ENCODE peak calls at places on chromosomes 4 and X, in five cellular contexts. One of them, this sample, is unnamed.

GRCh38 chr4:73308286-73308685 is 49.7 kb upstream of the ANKRD17 start:
- DNase-seq in tibial artery: no peak
- DNase-seq in body of pancreas: no peak
- DNase-seq in transverse colon: no peak
- DNase-seq in mammary epithelial cell: peak
- DNase-seq in this sample: peak

GRCh38 chr4:11698846-11699590 is 270.3 kb upstream of the HS3ST1 start:
- DNase-seq in tibial artery: no peak
- DNase-seq in body of pancreas: no peak
- DNase-seq in mammary epithelial cell: peak
- DNase-seq in transverse colon: no peak
- DNase-seq in this sample: peak

GRCh38 chr4:128653514-128654420 is 155.7 kb upstream of the JADE1 start:
- DNase-seq in tibial artery: no peak
- DNase-seq in mammary epithelial cell: no peak
- DNase-seq in transverse colon: peak
- DNase-seq in body of pancreas: peak
- DNase-seq in this sample: no peak

GRCh38 chr4:140330311-140330900 is 43.0 kb upstream of the SCOC start:
- DNase-seq in transverse colon: no peak
- DNase-seq in tibial artery: no peak
- DNase-seq in mammary epithelial cell: peak
- DNase-seq in body of pancreas: no peak
- DNase-seq in this sample: peak

GRCh38 chr4:71545168-71545567 is 206.3 kb downstream of the SLC4A4 start:
- DNase-seq in body of pancreas: no peak
- DNase-seq in tibial artery: no peak
- DNase-seq in transverse colon: no peak
- DNase-seq in mammary epithelial cell: no peak
- DNase-seq in this sample: no peak

GRCh38 chrX:80022363-80023031 is 7.9 kb downstream of the TBX22 start:
- DNase-seq in body of pancreas: no peak
- DNase-seq in transverse colon: no peak
- DNase-seq in tibial artery: no peak
- DNase-seq in mammary epithelial cell: no peak
- DNase-seq in this sample: no peak

GRCh38 chr4:185888676-185889075 is 76.7 kb upstream of the SORBS2 start:
- DNase-seq in mammary epithelial cell: no peak
- DNase-seq in transverse colon: no peak
- DNase-seq in tibial artery: no peak
- DNase-seq in body of pancreas: no peak
- DNase-seq in this sample: no peak

GRCh38 chr4:87066403-87067119 is 131.8 kb downstream of the AFF1 start:
- DNase-seq in tibial artery: no peak
- DNase-seq in body of pancreas: no peak
- DNase-seq in mammary epithelial cell: no peak
- DNase-seq in transverse colon: no peak
- DNase-seq in this sample: no peak

GRCh38 chr4:6546681-6547447 is 28.1 kb upstream of the MAN2B2 start:
- DNase-seq in tibial artery: no peak
- DNase-seq in transverse colon: peak
- DNase-seq in mammary epithelial cell: peak
- DNase-seq in body of pancreas: peak
- DNase-seq in this sample: peak

GRCh38 chr4:4668355-4669210 is 126.7 kb upstream of the STX18 start:
- DNase-seq in transverse colon: no peak
- DNase-seq in body of pancreas: no peak
- DNase-seq in mammary epithelial cell: no peak
- DNase-seq in tibial artery: no peak
- DNase-seq in this sample: no peak

GRCh38 chr4:147174561-147174960 is 228.9 kb upstream of the TTC29 start:
- DNase-seq in tibial artery: no peak
- DNase-seq in transverse colon: no peak
- DNase-seq in mammary epithelial cell: no peak
- DNase-seq in body of pancreas: no peak
- DNase-seq in this sample: no peak

GRCh38 chr4:155946486-155946885 is 7.2 kb downstream of the CTSO start:
- DNase-seq in transverse colon: no peak
- DNase-seq in tibial artery: no peak
- DNase-seq in mammary epithelial cell: no peak
- DNase-seq in body of pancreas: no peak
- DNase-seq in this sample: no peak

GRCh38 chr4:142707397-142707796 is 138.7 kb downstream of the INPP4B start:
- DNase-seq in mammary epithelial cell: no peak
- DNase-seq in body of pancreas: no peak
- DNase-seq in tibial artery: no peak
- DNase-seq in transverse colon: no peak
- DNase-seq in this sample: no peak

GRCh38 chr4:182478475-182478874 is 235.3 kb downstream of the TENM3 start:
- DNase-seq in transverse colon: no peak
- DNase-seq in mammary epithelial cell: peak
- DNase-seq in tibial artery: no peak
- DNase-seq in body of pancreas: no peak
- DNase-seq in this sample: peak

GRCh38 chrX:97841544-97842179 is 958.0 kb downstream of the RPA4 start:
- DNase-seq in mammary epithelial cell: no peak
- DNase-seq in tibial artery: no peak
- DNase-seq in body of pancreas: no peak
- DNase-seq in transverse colon: no peak
- DNase-seq in this sample: no peak

GRCh38 chr4:147034372-147034771 is 88.7 kb upstream of the TTC29 start:
- DNase-seq in mammary epithelial cell: no peak
- DNase-seq in transverse colon: no peak
- DNase-seq in body of pancreas: peak
- DNase-seq in tibial artery: no peak
- DNase-seq in this sample: no peak

GRCh38 chr4:114076865-114077264 is 97.4 kb upstream of the ARSJ start:
- DNase-seq in tibial artery: no peak
- DNase-seq in mammary epithelial cell: peak
- DNase-seq in body of pancreas: no peak
- DNase-seq in transverse colon: no peak
- DNase-seq in this sample: peak

GRCh38 chr4:25991296-25991695 is 77.3 kb downstream of the SMIM20 start:
- DNase-seq in body of pancreas: no peak
- DNase-seq in mammary epithelial cell: no peak
- DNase-seq in transverse colon: no peak
- DNase-seq in tibial artery: no peak
- DNase-seq in this sample: no peak

DNA sequence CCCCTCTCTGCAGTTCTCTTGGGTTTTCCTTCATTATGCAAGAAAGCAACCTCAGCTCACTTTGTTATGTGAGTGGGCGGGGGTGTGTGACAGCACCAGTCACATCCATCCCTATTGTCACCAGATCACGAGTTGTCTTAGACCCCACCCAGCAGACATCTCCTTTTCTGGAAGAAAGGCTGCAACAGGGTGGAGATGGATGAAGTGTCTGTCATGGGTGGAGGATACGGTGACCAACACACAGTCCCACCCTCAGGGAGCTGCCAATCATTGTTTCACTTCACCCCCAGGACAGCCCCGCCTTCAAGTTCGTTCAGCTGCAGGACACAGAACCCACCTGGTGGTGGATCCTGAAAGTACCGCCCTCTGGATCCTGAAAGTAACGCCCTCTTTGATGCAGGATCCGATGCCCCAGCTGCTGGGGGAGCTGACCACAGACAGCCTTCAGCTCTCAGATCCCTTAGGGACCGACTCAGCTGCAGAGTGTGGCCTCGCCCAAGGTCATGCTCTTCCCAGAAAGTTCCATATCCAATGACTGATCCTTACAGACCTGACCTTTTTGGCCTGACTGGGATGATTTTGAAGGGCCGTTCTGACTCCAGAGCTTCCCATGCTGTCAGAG is 79.7 kb downstream of the SMIM20 start:
- DNase-seq in mammary epithelial cell: no peak
- DNase-seq in tibial artery: no peak
- DNase-seq in transverse colon: peak
- DNase-seq in body of pancreas: no peak
- DNase-seq in this sample: no peak
- TF ChIP-seq CTCF in mammary epithelial cell: no peak
- TF ChIP-seq CTCF in tibial artery: no peak
- TF ChIP-seq CTCF in transverse colon: no peak
- TF ChIP-seq CTCF in body of pancreas: no peak
- TF ChIP-seq CTCF in this sample: peak

GRCh38 chr4:40204507-40205258 is 7.9 kb downstream of the RHOH start:
- DNase-seq in mammary epithelial cell: no peak
- DNase-seq in body of pancreas: no peak
- DNase-seq in tibial artery: no peak
- DNase-seq in transverse colon: no peak
- DNase-seq in this sample: no peak
- H3K4me3 ChIP-seq in mammary epithelial cell: no peak
- H3K4me3 ChIP-seq in body of pancreas: no peak
- H3K4me3 ChIP-seq in tibial artery: no peak
- H3K4me3 ChIP-seq in transverse colon: no peak
- H3K4me3 ChIP-seq in this sample: no peak

DNA sequence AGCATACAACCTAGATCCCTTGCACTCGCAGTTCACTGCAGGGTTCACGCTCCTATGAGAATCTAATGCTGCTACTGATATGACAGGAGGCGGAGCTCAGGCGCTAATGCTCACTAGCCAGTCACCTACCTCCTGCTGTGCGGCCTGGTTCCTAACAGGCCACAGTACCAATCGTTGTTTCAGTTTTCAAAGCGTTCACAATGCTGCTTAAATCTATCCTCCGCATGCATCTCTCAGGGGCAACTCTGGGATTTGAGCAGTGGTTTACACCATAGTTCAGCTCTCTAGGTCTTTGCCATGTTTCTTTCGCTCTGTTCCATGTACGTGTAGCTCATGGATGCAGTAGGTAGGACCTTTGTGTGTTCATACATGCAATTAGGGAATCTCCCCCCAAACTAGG is 47.2 kb downstream of the CLOCK start:
- DNase-seq in transverse colon: no peak
- DNase-seq in mammary epithelial cell: no peak
- DNase-seq in body of pancreas: no peak
- DNase-seq in tibial artery: no peak
- DNase-seq in this sample: no peak
- TF ChIP-seq CTCF in transverse colon: no peak
- TF ChIP-seq CTCF in mammary epithelial cell: no peak
- TF ChIP-seq CTCF in body of pancreas: no peak
- TF ChIP-seq CTCF in tibial artery: no peak
- TF ChIP-seq CTCF in this sample: no peak

GRCh38 chr4:171846893-171847292 is 33.7 kb downstream of the GALNTL6 start:
- DNase-seq in tibial artery: no peak
- DNase-seq in mammary epithelial cell: no peak
- DNase-seq in transverse colon: no peak
- DNase-seq in body of pancreas: no peak
- DNase-seq in this sample: no peak
- H3K4me3 ChIP-seq in tibial artery: no peak
- H3K4me3 ChIP-seq in mammary epithelial cell: no peak
- H3K4me3 ChIP-seq in transverse colon: no peak
- H3K4me3 ChIP-seq in body of pancreas: no peak
- H3K4me3 ChIP-seq in this sample: no peak

GRCh38 chrX:39260965-39261364 is 459.7 kb downstream of the MID1IP1 start:
- DNase-seq in body of pancreas: no peak
- DNase-seq in tibial artery: no peak
- DNase-seq in mammary epithelial cell: peak
- DNase-seq in transverse colon: no peak
- DNase-seq in this sample: peak
- TF ChIP-seq CTCF in body of pancreas: no peak
- TF ChIP-seq CTCF in tibial artery: no peak
- TF ChIP-seq CTCF in mammary epithelial cell: peak
- TF ChIP-seq CTCF in transverse colon: no peak
- TF ChIP-seq CTCF in this sample: no peak